ENCODE peak calls at places on chromosomes 6 and 20, in ten cellular contexts. H is heart right ventricle, O is stomach, V is heart left ventricle, Y is A673, D is GM23248, F is adipocyte, M is mesendoderm, R is body of pancreas, X is ovary. N is an unnamed sample. For H3K4me1, the result is how much of the 10 kb centered on the place peaks cover.

GRCh38 chr20:24961384-24962181 is 12.5 kb downstream of the CST7 start:
- DNase-seq in F (no peak), V (no peak), D (no peak), H (no peak), Y (no peak), R (no peak), O (no peak), X (peak), M (no peak), N (no peak)

GRCh38 chr6:35731736-35732532 is 4.9 kb upstream of the ARMC12 start:
- DNase-seq in H (peak), D (peak), F (peak), Y (peak), X (peak), M (peak), O (peak), V (peak), R (peak), N (peak)

GRCh38 chr20:54267510-54268003 is 59.7 kb downstream of the PFDN4 start:
- DNase-seq in O (peak), V (no peak), X (no peak), H (no peak), M (peak), D (peak), R (peak), Y (no peak), F (peak), N (no peak)

GRCh38 chr6:21053612-21054011 is 519.4 kb downstream of the CDKAL1 start:
- DNase-seq in M (no peak), X (no peak), H (no peak), F (peak), R (no peak), V (no peak), D (peak), Y (no peak), O (no peak), N (no peak)

GRCh38 chr6:163355471-163355991 is 59.0 kb upstream of the QKI start:
- DNase-seq in F (no peak), M (no peak), X (peak), O (no peak), D (peak), H (peak), V (peak), Y (peak), R (no peak), N (no peak)

GRCh38 chr20:55242853-55243252 is 762.5 kb downstream of the CBLN4 start:
- DNase-seq in M (no peak), O (no peak), V (no peak), R (no peak), F (no peak), Y (no peak), H (peak), X (no peak), D (no peak), N (no peak)

GRCh38 chr6:37170273-37171140 is 555 bp downstream of the PIM1 start:
- DNase-seq in O (peak), V (peak), H (peak), X (peak), F (peak), R (peak), Y (peak), M (peak), D (peak), N (peak)

GRCh38 chr6:158853072-158853871 is 34.1 kb upstream of the EZR start:
- DNase-seq in H (no peak), V (no peak), O (peak), R (peak), Y (peak), D (peak), X (peak), F (peak), M (peak), N (peak)

GRCh38 chr20:7856756-7857155 is 83.5 kb downstream of the HAO1 start:
- DNase-seq in X (no peak), F (no peak), O (no peak), R (no peak), M (peak), D (peak), H (no peak), V (no peak), Y (peak), N (no peak)

GRCh38 chr6:40894962-40895799 is 143.8 kb downstream of the UNC5CL start:
- DNase-seq in V (peak), H (peak), R (peak), O (peak), X (peak), M (peak), Y (peak), D (peak), F (peak), N (peak)

GRCh38 chr6:20162515-20162914 is 49.8 kb downstream of the MBOAT1 start:
- DNase-seq in V (no peak), D (no peak), O (no peak), X (no peak), H (no peak), M (no peak), F (no peak), R (no peak), Y (no peak), N (no peak)

GRCh38 chr6:43708857-43709653 is 21.5 kb upstream of the MRPS18A start:
- DNase-seq in O (no peak), D (peak), R (no peak), F (peak), Y (no peak), M (no peak), X (peak), H (no peak), V (no peak), N (no peak)

GRCh38 chr6:11536795-11537194 is 754 bp upstream of the TMEM170B start:
- DNase-seq in X (peak), D (peak), R (peak), O (no peak), M (peak), F (no peak), Y (peak), H (no peak), V (no peak), N (no peak)

GRCh38 chr20:6576721-6577120 is 190.8 kb upstream of the BMP2 start:
- DNase-seq in F (peak), H (no peak), V (no peak), D (peak), R (no peak), Y (no peak), X (no peak), O (no peak), M (no peak), N (no peak)

GRCh38 chr6:157608221-157609075 is 214.6 kb upstream of the SNX9 start:
- DNase-seq in F (no peak), V (no peak), R (no peak), X (no peak), H (no peak), M (no peak), Y (no peak), D (no peak), O (no peak), N (no peak)

GRCh38 chr6:82183642-82184282 is 63.8 kb downstream of the IBTK start:
- DNase-seq in F (peak), D (peak), Y (no peak), H (no peak), R (no peak), O (no peak), V (no peak), X (no peak), M (no peak), N (no peak)

GRCh38 chr6:128493877-128494276 is 26.5 kb downstream of the PTPRK start:
- DNase-seq in Y (no peak), D (no peak), H (no peak), O (no peak), V (no peak), R (no peak), X (no peak), M (no peak), F (no peak), N (no peak)

GRCh38 chr6:128491643-128492206 is 28.7 kb downstream of the PTPRK start:
- DNase-seq in R (peak), D (no peak), Y (peak), V (no peak), X (no peak), O (no peak), H (peak), F (peak), M (peak), N (peak)

GRCh38 chr6:128492386-128492785 is 28.0 kb downstream of the PTPRK start:
- DNase-seq in O (peak), R (peak), F (no peak), Y (no peak), M (no peak), H (no peak), V (no peak), X (no peak), D (no peak), N (no peak)

GRCh38 chr6:128494440-128494839 is 26.0 kb downstream of the PTPRK start:
- DNase-seq in O (no peak), D (no peak), R (no peak), H (peak), Y (no peak), V (no peak), F (no peak), M (peak), X (no peak), N (no peak)

DNA sequence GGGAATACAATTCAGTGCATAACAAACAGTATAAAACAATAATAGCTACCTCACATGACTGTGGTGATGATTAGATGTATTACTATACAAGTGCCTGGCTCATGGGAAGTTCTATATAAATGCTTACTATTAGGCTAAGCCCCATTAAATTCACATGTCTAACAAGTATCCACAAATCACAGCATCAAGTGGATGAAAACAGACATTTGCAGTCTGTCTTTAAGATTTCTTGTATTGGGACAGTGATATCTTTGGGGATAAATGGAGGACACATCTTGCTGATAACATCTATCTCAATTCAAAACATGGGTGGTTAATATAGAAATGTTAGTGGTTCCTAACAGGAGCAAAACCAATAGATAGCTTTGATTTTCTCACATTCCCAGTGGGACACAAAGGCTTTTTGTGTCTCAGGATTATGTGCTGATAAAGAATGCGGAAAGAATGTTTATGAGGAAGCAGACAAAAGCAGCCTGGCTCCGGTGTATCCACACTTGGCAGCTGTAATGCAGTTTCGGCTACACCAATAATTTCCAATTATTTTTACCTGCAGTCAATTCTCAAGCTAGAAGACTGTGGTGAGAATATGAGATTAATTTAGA is 29.3 kb downstream of the PTPRK start:
- DNase-seq in V (no peak), Y (peak), D (no peak), R (peak), X (no peak), M (peak), O (no peak), F (no peak), H (no peak), N (peak)
- H3K4me1 ChIP-seq in V (under half), Y (under half), D (under half), R (under half), X (under half), M (under half), O (under half), F (under half), H (half or more), N (under half)

DNA sequence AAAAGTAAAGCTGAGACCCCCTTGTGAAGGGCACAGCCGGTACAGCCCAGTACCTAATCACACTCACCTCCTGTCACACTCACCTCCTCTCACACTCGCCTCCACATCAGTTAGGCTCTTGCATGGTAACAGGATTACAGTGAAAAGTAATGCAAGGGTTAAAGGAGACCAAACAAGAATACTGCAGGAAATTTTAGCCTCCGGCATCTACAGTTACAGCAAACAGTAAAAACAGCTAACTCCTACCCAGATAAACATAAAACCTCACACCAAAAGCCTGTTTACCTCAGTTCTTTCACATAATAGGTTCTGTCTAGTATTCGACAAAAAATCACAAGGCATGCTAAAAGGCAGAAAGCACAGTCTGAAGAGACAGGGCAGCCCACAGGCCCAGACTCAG is 55.6 kb downstream of the FARS2 start:
- DNase-seq in X (no peak), V (no peak), R (no peak), Y (no peak), H (no peak), F (no peak), O (no peak), M (no peak), D (no peak), N (no peak)
- H3K4me3 ChIP-seq in X (no peak), V (no peak), R (no peak), Y (no peak), H (no peak), F (no peak), O (no peak), M (no peak), D (no peak), N (no peak)

GRCh38 chr20:17936306-17936790 is 32.2 kb downstream of the SNX5 start:
- DNase-seq in M (no peak), V (no peak), H (no peak), Y (no peak), X (no peak), F (no peak), R (no peak), O (no peak), D (peak), N (no peak)
- H3K4me1 ChIP-seq in M (under half), V (under half), H (half or more), Y (under half), X (under half), F (under half), R (under half), O (under half), D (under half), N (under half)

DNA sequence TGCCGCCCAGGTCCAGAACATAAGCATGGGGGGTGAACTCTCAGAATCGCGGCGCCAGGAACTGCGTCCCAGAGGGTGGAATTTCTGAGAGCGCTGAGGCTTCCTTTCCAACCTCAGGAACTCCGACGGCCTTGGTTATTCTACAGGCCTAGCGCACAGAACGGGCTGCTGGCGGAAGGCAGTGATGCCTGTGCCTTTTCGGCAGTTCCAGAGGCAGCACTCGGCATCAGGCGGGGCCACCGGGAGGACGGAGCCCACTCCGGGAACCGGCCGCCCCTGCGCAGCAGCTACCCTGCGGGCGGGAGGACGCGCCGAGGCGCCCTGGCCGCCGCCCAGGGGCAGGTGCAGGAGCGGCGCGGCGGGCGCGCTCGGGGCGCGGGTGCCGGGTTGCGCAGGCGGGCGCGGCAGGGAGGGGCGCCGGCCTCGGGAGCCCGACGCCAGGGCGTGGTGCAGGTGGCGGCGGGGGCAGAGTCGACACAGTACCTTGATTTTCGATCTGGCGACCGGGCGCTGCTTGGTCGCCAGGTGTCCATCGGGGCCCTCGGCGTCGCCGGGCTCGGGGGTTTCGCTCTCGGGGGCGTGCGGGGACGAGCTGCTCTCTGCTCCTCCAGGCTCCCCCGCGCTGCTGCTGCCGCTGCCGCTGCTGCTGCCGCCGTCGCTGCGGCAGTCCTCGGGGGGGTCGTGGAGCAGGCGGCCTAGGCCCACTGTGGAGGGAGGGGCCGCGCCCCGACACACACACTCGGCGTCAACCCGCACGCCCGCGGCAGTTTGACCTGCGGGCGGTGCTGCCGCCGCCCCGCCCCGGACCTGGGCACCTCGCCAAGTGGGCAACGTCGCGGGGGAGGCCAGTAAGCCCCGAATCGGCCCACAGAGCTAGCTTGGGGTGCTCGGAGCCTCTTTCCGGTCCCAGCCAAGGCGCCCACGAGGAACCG is 1.3 kb downstream of the OVOL2 start:
- DNase-seq in Y (peak), O (peak), D (peak), V (no peak), X (no peak), F (peak), H (no peak), R (peak), M (peak), N (peak)
- H3K4me3 ChIP-seq in Y (peak), O (peak), D (no peak), V (peak), X (peak), F (no peak), H (no peak), R (peak), M (peak), N (peak)

DNA sequence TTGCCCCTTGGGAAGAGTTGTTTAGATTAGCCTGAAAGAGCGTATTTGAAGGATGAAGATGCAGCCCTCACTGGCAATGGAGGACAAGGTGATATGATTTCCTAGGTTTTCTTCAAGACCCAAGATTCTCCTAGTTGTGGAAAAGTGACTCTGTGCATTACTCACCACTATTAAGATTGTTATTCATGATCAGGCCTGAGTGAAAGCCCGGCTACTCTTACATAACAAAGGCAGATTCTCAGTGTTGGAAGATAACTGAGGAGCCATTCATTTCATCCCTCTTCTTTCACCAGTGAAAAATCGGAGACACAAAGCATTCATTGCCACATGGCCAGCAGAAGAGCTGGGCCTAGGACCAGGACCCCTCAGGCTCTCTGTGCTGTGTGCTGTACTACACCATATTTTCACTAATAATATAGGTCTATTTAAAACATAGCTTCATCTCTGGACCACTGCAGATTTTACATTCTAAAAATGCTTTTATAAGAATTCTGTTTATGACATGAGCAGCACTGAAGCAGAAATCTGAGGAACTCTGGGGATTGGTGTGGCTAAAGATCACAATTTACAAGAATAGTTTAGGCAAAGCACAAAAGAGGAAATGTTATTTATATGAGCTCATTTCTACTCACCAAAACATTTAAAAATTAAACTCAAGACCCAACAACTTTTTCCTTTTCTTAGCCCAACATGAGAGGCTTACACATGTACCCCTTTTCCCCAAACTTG is 181.9 kb upstream of the CCN2 start:
- DNase-seq in H (no peak), R (no peak), M (no peak), F (peak), X (no peak), Y (peak), D (peak), O (no peak), V (no peak), N (no peak)
- H3K4me1 ChIP-seq in H (under half), R (under half), M (under half), F (under half), X (under half), Y (under half), D (half or more), O (under half), V (under half), N (under half)

GRCh38 chr6:166411271-166411670 is 28.5 kb upstream of the MPC1 start:
- DNase-seq in Y (no peak), V (no peak), D (no peak), H (no peak), R (no peak), M (no peak), F (no peak), O (no peak), X (no peak), N (no peak)

GRCh38 chr6:166412911-166413384 is 30.2 kb upstream of the MPC1 start:
- DNase-seq in V (no peak), H (no peak), Y (no peak), O (no peak), F (no peak), X (peak), R (no peak), M (no peak), D (no peak), N (peak)

GRCh38 chr6:166410426-166410935 is 27.7 kb upstream of the MPC1 start:
- DNase-seq in H (no peak), M (no peak), O (no peak), X (no peak), R (no peak), V (no peak), D (no peak), Y (no peak), F (no peak), N (no peak)

GRCh38 chr6:166412156-166412910 is 29.6 kb upstream of the MPC1 start:
- DNase-seq in M (no peak), D (no peak), H (no peak), X (no peak), F (no peak), R (no peak), O (no peak), V (no peak), Y (no peak), N (no peak)

GRCh38 chr6:166411721-166412151 is 29.0 kb upstream of the MPC1 start:
- DNase-seq in O (no peak), X (no peak), F (no peak), H (no peak), Y (no peak), M (no peak), V (no peak), D (no peak), R (no peak), N (peak)
- H3K4me3 ChIP-seq in O (no peak), X (no peak), F (no peak), H (no peak), Y (no peak), M (no peak), V (no peak), D (no peak), R (no peak), N (no peak)